ENCODE peak calls at places on chromosomes 2 and 18, in four cellular contexts. A is endothelial cell of umbilical vein, E is breast epithelium, R is cardiac fibroblast. P is an unnamed sample.

GRCh38 chr18:13137041-13137938 is 81.3 kb upstream of the LDLRAD4 start:
- DNase-seq in A (peak), E (no peak), R (peak), P (peak)

GRCh38 chr2:65360441-65360840 is 72.0 kb downstream of the SPRED2 start:
- DNase-seq in A (no peak), E (no peak), R (no peak), P (no peak)

GRCh38 chr18:76490701-76491171 is 4.3 kb downstream of the ZNF516 start:
- DNase-seq in A (peak), E (no peak), R (peak), P (peak)

GRCh38 chr2:10584843-10585475 is 104.8 kb downstream of the NOL10 start:
- DNase-seq in A (no peak), E (no peak), R (peak), P (no peak)

GRCh38 chr2:168455692-168456525 is at the start of gene CERS6:
- DNase-seq in A (peak), E (peak), R (peak), P (peak)

GRCh38 chr18:13217466-13217961 is 1.0 kb upstream of the LDLRAD4 start:
- DNase-seq in A (peak), E (no peak), R (peak), P (peak)

GRCh38 chr18:75044296-75044695 is 164.6 kb downstream of the PTGR3 start:
- DNase-seq in A (no peak), E (no peak), R (no peak), P (no peak)

GRCh38 chr2:139645617-139646016 is 865.4 kb upstream of the NXPH2 start:
- DNase-seq in A (no peak), E (no peak), R (no peak), P (no peak)

GRCh38 chr2:117984208-117984607 is 29.7 kb downstream of the CCDC93 start:
- DNase-seq in A (no peak), E (no peak), R (no peak), P (no peak)

GRCh38 chr2:217313386-217313785 is 453.5 kb upstream of the TNP1 start:
- DNase-seq in A (no peak), E (no peak), R (no peak), P (no peak)

GRCh38 chr18:49640741-49641140 is 78.9 kb downstream of the LIPG start:
- DNase-seq in A (no peak), E (no peak), R (no peak), P (no peak)

GRCh38 chr18:49638209-49638785 is 76.4 kb downstream of the LIPG start:
- DNase-seq in A (no peak), E (no peak), R (no peak), P (no peak)

GRCh38 chr18:49645196-49645595 is 83.3 kb downstream of the LIPG start:
- DNase-seq in A (no peak), E (no peak), R (no peak), P (no peak)

GRCh38 chr18:49638891-49639557 is 77.2 kb downstream of the LIPG start:
- DNase-seq in A (no peak), E (no peak), R (no peak), P (no peak)

DNA sequence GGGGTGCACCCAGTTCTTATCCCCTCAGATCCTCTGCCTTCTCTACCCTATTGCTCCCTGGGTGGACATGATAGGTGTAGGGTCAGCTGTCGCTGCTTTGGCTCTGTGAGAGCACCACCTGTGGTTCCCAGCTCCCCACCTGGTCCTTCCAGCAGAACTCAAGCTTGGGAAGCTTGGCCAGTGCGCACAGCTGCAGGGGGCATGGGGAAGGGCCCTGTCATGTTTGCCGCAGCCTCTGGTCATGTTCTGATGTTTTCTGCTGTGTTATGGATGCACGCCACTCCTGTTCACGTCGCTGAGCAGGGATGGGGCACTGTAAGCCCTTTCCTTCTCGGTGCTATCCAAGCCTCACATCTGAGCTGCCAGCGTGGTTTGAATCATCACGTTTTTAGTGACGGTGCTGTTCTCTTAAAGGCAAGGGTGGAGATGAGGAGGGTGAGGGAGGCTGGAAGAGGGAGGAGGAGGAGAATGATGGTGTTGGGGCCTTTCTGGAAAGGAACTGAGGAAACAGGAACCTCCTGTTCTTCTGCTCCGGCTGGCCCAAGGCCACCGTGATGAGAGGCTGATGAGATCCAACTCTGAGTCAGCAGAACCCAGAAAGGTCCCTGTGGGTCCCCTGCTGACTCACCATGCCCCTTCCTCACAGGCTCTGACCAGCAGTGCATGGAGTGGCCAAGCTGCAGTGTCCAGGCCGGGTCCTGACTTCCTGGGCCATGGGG is 77.9 kb downstream of the LIPG start:
- DNase-seq in A (no peak), E (no peak), R (peak), P (no peak)
- TF ChIP-seq CTCF in A (no peak), E (no peak), R (no peak), P (no peak)

DNA sequence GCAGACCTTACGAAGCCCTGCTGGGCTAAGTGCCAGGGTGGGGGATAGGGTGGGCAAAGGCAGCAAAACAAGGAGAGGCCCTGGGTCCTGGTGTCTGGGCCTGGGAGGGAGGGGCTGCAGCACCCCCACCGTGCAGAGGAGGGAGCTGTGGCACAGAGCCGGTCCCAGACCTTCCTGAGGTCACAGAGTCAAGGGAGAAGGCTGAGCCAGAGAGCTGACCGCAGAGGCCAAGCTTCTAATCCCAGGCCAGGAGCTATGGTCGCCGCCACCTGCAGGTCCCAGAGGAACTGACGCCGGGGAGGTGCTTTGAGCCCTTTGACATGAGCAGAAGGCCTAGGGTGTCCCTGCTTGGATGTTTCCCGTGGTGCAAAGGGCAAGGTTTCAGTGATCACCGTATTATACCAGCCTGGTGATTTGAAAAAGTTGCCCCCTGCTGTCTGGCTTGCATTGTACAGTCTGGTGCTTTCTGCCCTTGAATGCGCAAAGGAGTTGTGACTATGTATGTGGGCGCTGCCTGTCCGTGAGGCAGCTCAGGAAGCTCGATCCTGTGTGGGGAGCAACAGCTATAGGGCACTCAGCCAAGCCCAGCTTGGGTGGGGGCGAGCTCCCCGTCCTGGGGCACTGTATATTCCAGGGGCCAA is 44.3 kb downstream of the EDAR start:
- DNase-seq in A (no peak), E (no peak), R (no peak), P (no peak)
- TF ChIP-seq CTCF in A (no peak), E (no peak), R (no peak), P (no peak)

GRCh38 chr2:61632276-61633169 is 94.4 kb upstream of the XPO1 start:
- DNase-seq in A (peak), E (no peak), R (no peak), P (no peak)
- TF ChIP-seq CTCF in A (no peak), E (no peak), R (no peak), P (no peak)

DNA sequence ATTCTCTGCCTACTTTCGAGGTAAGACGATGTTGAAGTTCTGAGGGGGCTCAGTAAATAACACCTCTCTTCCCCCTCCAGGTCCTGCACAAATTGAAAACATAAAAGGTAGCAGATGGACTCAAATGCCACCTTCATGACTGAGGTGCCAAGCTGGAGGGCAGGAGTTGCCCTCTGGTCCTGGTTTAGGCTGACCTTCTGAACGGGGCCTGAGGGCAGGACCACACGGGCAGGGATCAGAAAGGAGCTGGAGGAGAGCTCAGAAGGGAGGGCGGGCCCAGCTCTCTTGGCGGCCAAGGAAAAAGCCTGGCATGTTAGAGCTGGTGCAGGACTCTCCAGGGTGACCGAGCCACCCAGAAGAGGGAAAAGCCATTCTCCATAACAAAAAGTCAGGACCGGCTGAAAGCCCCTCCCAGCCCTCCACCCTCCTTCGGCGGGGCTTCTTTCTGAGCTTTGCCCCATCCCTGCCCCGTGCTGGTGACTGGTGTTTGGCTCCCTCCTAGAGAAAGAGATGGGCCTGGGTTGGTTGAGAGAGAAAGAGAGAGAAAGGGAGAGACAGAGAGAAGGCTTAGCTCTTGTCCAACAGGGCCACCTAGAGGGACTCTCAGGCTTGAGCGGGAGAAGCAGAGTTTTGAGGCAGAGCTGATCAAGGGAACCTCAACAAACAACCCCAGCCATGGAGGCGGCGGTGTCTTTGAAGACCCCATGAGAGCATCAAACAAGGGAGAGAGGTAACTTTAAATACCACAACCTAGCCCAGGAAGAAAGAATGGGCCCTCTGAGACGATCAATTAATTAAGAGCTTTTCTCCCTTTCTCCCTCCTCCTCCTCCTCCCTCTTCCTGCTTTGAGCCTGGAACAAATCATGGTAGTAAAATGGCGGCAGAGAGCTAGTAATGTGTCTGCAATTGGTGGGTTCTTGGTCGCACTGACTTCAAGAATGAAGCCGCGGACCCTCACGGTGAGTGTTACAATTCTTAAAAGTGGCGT is 50.8 kb downstream of the WIPF1 start:
- DNase-seq in A (peak), E (no peak), R (peak), P (no peak)
- TF ChIP-seq CTCF in A (peak), E (no peak), R (peak), P (no peak)

DNA sequence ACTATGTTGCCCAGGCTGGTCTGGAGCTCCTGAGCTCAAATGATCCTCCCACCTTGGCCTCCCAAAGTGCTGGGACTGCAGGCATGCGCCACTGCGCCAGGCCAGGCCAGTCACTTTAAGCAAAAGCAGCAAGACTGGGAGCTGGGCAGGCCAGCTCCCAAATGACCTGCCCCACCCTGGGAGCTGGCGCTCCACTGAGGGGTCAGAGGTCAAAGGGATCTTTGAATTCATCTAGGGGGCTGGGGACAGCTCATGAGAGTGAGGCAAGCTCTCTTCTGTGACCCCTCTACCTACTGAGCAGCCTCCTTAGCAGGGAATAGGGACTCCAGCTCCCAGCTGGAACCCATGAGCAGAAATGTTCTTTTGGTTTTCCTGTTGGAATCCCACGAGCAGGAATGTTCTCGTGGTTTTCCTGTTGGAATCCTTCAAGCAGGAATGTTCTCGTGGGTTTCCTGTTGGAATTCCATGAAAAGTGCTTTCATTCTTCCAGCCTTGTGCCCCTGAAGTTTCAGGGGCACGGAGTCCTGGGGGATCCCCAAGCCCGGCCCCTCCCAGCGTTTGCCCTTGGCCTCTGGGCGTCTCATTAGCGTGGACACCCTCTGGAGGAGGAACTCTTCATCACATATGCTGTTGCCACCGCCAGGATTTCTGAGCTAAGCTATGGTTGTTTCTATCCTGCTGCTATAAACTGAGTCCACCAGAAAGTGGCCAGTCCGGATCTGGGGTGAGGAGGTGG is 162.0 kb upstream of the HAAO start:
- DNase-seq in A (no peak), E (no peak), R (no peak), P (no peak)
- TF ChIP-seq CTCF in A (no peak), E (no peak), R (no peak), P (no peak)